ENCODE peak calls at places on chromosomes 13 and 19, in ten cellular contexts. B is progenitor cell of endocrine pancreas; D is activated CD8-positive, alpha-beta memory T cell treated with anti-CD3 and anti-CD28 coated beads for 1 hour; Z is ovary; W is A549; G is NCI-H2081; Q is GM13977; C is activated naive CD8-positive, alpha-beta T cell treated with anti-CD3 and anti-CD28 coated beads, Interleukin-2, amount 50 U/mL, for 24 hours; T is transverse colon; H is type B pancreatic cell. K is an unnamed sample.

GRCh38 chr19:35313614-35314013 is 15.4 kb upstream of the CD22 start:
- DNase-seq in B (no peak), D (no peak), Z (no peak), W (no peak), G (no peak), Q (no peak), C (no peak), T (no peak), H (no peak), K (no peak)

GRCh38 chr13:38135590-38135989 is 214.1 kb upstream of the UFM1 start:
- DNase-seq in B (no peak), D (no peak), Z (no peak), W (no peak), G (no peak), Q (no peak), C (no peak), T (no peak), H (no peak), K (no peak)

GRCh38 chr19:49064768-49065611 is at the start of gene NTF4:
- DNase-seq in B (peak; percentile 61), D (no peak), Z (no peak), W (no peak), G (no peak), Q (no peak), C (no peak), T (no peak), H (peak; percentile 78), K (no peak)

GRCh38 chr19:23283925-23284324 is 33.7 kb upstream of the ZNF724 start:
- DNase-seq in B (peak; percentile 19), D (peak; percentile 46), Z (peak; percentile 23), W (peak; percentile 61), G (peak; percentile 8), Q (peak; percentile 27), C (peak; percentile 64), T (peak; percentile 74), H (no peak), K (no peak)

GRCh38 chr13:113945857-113946408 is 27.9 kb downstream of the C13orf46 start:
- DNase-seq in B (no peak), D (no peak), Z (peak; percentile 10), W (no peak), G (no peak), Q (no peak), C (no peak), T (no peak), H (no peak), K (no peak)

GRCh38 chr13:52454459-52454824 is 836 bp upstream of the CKAP2 start:
- DNase-seq in B (no peak), D (no peak), Z (no peak), W (peak; percentile 4), G (peak; percentile 39), Q (peak; percentile 60), C (no peak), T (peak; percentile 53), H (no peak), K (peak; percentile 72)

GRCh38 chr13:39930544-39931444 is 275.3 kb downstream of the COG6 start:
- DNase-seq in B (no peak), D (no peak), Z (no peak), W (no peak), G (no peak), Q (no peak), C (no peak), T (no peak), H (no peak), K (no peak)

GRCh38 chr13:94311893-94312292 is 167.6 kb downstream of the DCT start:
- DNase-seq in B (no peak), D (no peak), Z (no peak), W (no peak), G (no peak), Q (no peak), C (no peak), T (no peak), H (no peak), K (no peak)

GRCh38 chr19:49499030-49499670 is 2.9 kb downstream of the RPS11 start:
- DNase-seq in B (no peak), D (no peak), Z (no peak), W (no peak), G (no peak), Q (no peak), C (peak; percentile 45), T (no peak), H (no peak), K (no peak)

GRCh38 chr13:97810152-97810551 is 143.3 kb upstream of the IPO5 start:
- DNase-seq in B (no peak), D (no peak), Z (no peak), W (peak; percentile 2), G (peak; percentile 24), Q (no peak), C (no peak), T (no peak), H (no peak), K (no peak)

GRCh38 chr13:97849305-97849704 is 104.2 kb upstream of the IPO5 start:
- DNase-seq in B (no peak), D (no peak), Z (no peak), W (peak; percentile 24), G (peak; percentile 54), Q (peak; percentile 19), C (no peak), T (no peak), H (no peak), K (no peak)

GRCh38 chr19:50567052-50567841 is 988 bp downstream of the LRRC4B start:
- DNase-seq in B (no peak), D (no peak), Z (no peak), W (peak; percentile 50), G (no peak), Q (no peak), C (no peak), T (no peak), H (no peak), K (no peak)

GRCh38 chr13:110319774-110320509 is 12.9 kb downstream of the COL4A2 start:
- DNase-seq in B (no peak), D (no peak), Z (no peak), W (peak; percentile 75), G (peak; percentile 26), Q (no peak), C (peak; percentile 41), T (no peak), H (peak; percentile 54), K (no peak)

GRCh38 chr13:34416833-34417425 is 525.1 kb upstream of the NBEA start:
- DNase-seq in B (no peak), D (no peak), Z (peak; percentile 69), W (no peak), G (no peak), Q (no peak), C (no peak), T (peak; percentile 13), H (no peak), K (no peak)

GRCh38 chr13:41942462-41943094 is 18.3 kb downstream of the VWA8 start:
- DNase-seq in B (no peak), D (no peak), Z (no peak), W (peak; percentile 55), G (no peak), Q (no peak), C (no peak), T (no peak), H (no peak), K (no peak)

GRCh38 chr19:33359581-33359980 is 13.9 kb upstream of the CEBPG start:
- DNase-seq in B (no peak), D (no peak), Z (no peak), W (no peak), G (no peak), Q (no peak), C (no peak), T (no peak), H (no peak), K (no peak)

GRCh38 chr19:2171349-2172145 is 7.8 kb downstream of the DOT1L start:
- DNase-seq in B (no peak), D (peak; percentile 57), Z (peak; percentile 42), W (no peak), G (peak; percentile 44), Q (peak; percentile 89), C (peak; percentile 92), T (peak; percentile 62), H (no peak), K (peak; percentile 89)

GRCh38 chr19:20503536-20503935 is 62.0 kb downstream of the ZNF737 start:
- DNase-seq in B (no peak), D (no peak), Z (no peak), W (no peak), G (no peak), Q (no peak), C (no peak), T (no peak), H (no peak), K (no peak)

GRCh38 chr13:51814825-51815650 is 11.1 kb upstream of the DHRS12 start:
- DNase-seq in B (peak; percentile 54), D (no peak), Z (peak; percentile 71), W (peak; percentile 45), G (peak; percentile 58), Q (peak; percentile 76), C (peak; percentile 79), T (peak; percentile 83), H (no peak), K (peak; percentile 58)

GRCh38 chr13:51793570-51794273 is 10.2 kb downstream of the DHRS12 start:
- DNase-seq in B (no peak), D (no peak), Z (no peak), W (peak; percentile 53), G (no peak), Q (peak; percentile 51), C (peak; percentile 45), T (no peak), H (no peak), K (peak; percentile 44)